ENCODE peak calls at places on chromosomes 12 and 14, in seven cellular contexts. J is GM06990, D is adipocyte, X is M059J, V is tibial artery, F is fibroblast of mammary gland, M is cardiac muscle cell. Y is an unnamed sample.

GRCh38 chr12:26187429-26187828 is 7.9 kb upstream of the SSPN start:
- DNase-seq in J (no peak), D (no peak), X (no peak), V (no peak), F (peak), M (no peak), Y (no peak)

GRCh38 chr12:4892418-4892817 is 17.3 kb upstream of the KCNA1 start:
- DNase-seq in J (no peak), D (no peak), X (no peak), V (no peak), F (no peak), M (no peak), Y (no peak)

GRCh38 chr14:88492272-88493089 is 62.3 kb downstream of the PTPN21 start:
- DNase-seq in J (peak), D (peak), X (peak), V (no peak), F (peak), M (peak), Y (peak)

GRCh38 chr12:131087302-131087818 is 133.7 kb downstream of the ADGRD1 start:
- DNase-seq in J (no peak), D (no peak), X (no peak), V (peak), F (no peak), M (no peak), Y (no peak)

GRCh38 chr14:82657186-82657675 is 1123.6 kb upstream of the SEL1L start:
- DNase-seq in J (no peak), D (no peak), X (no peak), V (no peak), F (no peak), M (no peak), Y (no peak)

GRCh38 chr12:68890701-68891113 is 42.3 kb downstream of the CPM start:
- DNase-seq in J (no peak), D (no peak), X (no peak), V (no peak), F (no peak), M (no peak), Y (no peak)

GRCh38 chr12:115257791-115258190 is 573.8 kb upstream of the TBX3 start:
- DNase-seq in J (no peak), D (peak), X (no peak), V (no peak), F (peak), M (peak), Y (no peak)

GRCh38 chr12:9328065-9328464 is 119.9 kb upstream of the PZP start:
- DNase-seq in J (no peak), D (no peak), X (no peak), V (no peak), F (no peak), M (no peak), Y (no peak)

GRCh38 chr12:90978117-90978770 is 23.3 kb upstream of the CCER1 start:
- DNase-seq in J (no peak), D (peak), X (peak), V (no peak), F (peak), M (peak), Y (peak)

GRCh38 chr14:24816011-24816928 is 182.3 kb upstream of the GZMB start:
- DNase-seq in J (no peak), D (no peak), X (no peak), V (no peak), F (peak), M (peak), Y (no peak)

GRCh38 chr14:58752782-58753181 is 115.0 kb downstream of the DACT1 start:
- DNase-seq in J (no peak), D (no peak), X (peak), V (peak), F (no peak), M (peak), Y (peak)

GRCh38 chr12:1948883-1949282 is 30.4 kb upstream of the CACNA2D4 start:
- DNase-seq in J (no peak), D (no peak), X (no peak), V (no peak), F (no peak), M (no peak), Y (no peak)

GRCh38 chr12:27305673-27306504 is 26.7 kb upstream of the BMAL2 start:
- DNase-seq in J (no peak), D (peak), X (peak), V (no peak), F (peak), M (peak), Y (peak)

GRCh38 chr12:108884116-108885012 is 4.5 kb downstream of the DAO start:
- DNase-seq in J (peak), D (peak), X (peak), V (no peak), F (peak), M (peak), Y (peak)

GRCh38 chr14:98859301-98859700 is 412.7 kb downstream of the BCL11B start:
- DNase-seq in J (no peak), D (no peak), X (no peak), V (no peak), F (no peak), M (no peak), Y (no peak)

GRCh38 chr12:29043069-29043468 is 106.0 kb upstream of the FAR2 start:
- DNase-seq in J (no peak), D (peak), X (no peak), V (no peak), F (peak), M (no peak), Y (no peak)

GRCh38 chr14:64891839-64892375 is 12.2 kb upstream of the SPTB start:
- DNase-seq in J (peak), D (peak), X (peak), V (no peak), F (peak), M (peak), Y (peak)

GRCh38 chr12:107229827-107230226 is 136.5 kb upstream of the CRY1 start:
- DNase-seq in J (no peak), D (no peak), X (peak), V (no peak), F (no peak), M (no peak), Y (no peak)

GRCh38 chr12:42958271-42958674 is 368.7 kb upstream of the PRICKLE1 start:
- DNase-seq in J (no peak), D (no peak), X (peak), V (no peak), F (peak), M (peak), Y (peak)

GRCh38 chr12:69189378-69189978 is 49.9 kb upstream of the CPSF6 start:
- DNase-seq in J (no peak), D (no peak), X (peak), V (no peak), F (peak), M (no peak), Y (peak)

GRCh38 chr14:70317969-70318634 is 41.4 kb downstream of the COX16 start:
- DNase-seq in J (no peak), D (peak), X (peak), V (no peak), F (peak), M (peak), Y (peak)

GRCh38 chr12:32171211-32171610 is 64.6 kb downstream of the BICD1 start:
- DNase-seq in J (no peak), D (no peak), X (no peak), V (no peak), F (no peak), M (no peak), Y (no peak)

GRCh38 chr12:6963016-6963731 is 7.3 kb downstream of the PHB2 start:
- DNase-seq in J (no peak), D (no peak), X (no peak), V (peak), F (no peak), M (no peak), Y (no peak)

GRCh38 chr12:19431407-19432308 is 7.6 kb upstream of the AEBP2 start:
- DNase-seq in J (peak), D (peak), X (peak), V (no peak), F (peak), M (peak), Y (no peak)

GRCh38 chr12:109680521-109681030 is 33.0 kb upstream of the FAM222A start:
- DNase-seq in J (no peak), D (no peak), X (no peak), V (no peak), F (no peak), M (no peak), Y (peak)

GRCh38 chr14:77543240-77543551 is 44.6 kb upstream of the ISM2 start:
- DNase-seq in J (no peak), D (no peak), X (no peak), V (no peak), F (no peak), M (no peak), Y (no peak)

GRCh38 chr12:106010746-106011145 is 128.0 kb downstream of the NUAK1 start:
- DNase-seq in J (no peak), D (peak), X (no peak), V (no peak), F (no peak), M (peak), Y (no peak)

GRCh38 chr12:5088586-5089264 is 45.0 kb downstream of the KCNA5 start:
- DNase-seq in J (no peak), D (peak), X (peak), V (no peak), F (peak), M (peak), Y (no peak)

GRCh38 chr12:607541-608001 is 55.7 kb downstream of the NINJ2 start:
- DNase-seq in J (no peak), D (no peak), X (peak), V (peak), F (no peak), M (peak), Y (peak)

GRCh38 chr12:104291867-104292524 is 11.5 kb upstream of the EID3 start:
- DNase-seq in J (no peak), D (peak), X (no peak), V (no peak), F (no peak), M (no peak), Y (no peak)

GRCh38 chr12:42590324-42590934 is 883 bp upstream of the PRICKLE1 start:
- DNase-seq in J (peak), D (peak), X (no peak), V (peak), F (no peak), M (peak), Y (peak)

GRCh38 chr12:88993655-88994054 is 358.6 kb downstream of the DUSP6 start:
- DNase-seq in J (no peak), D (peak), X (peak), V (no peak), F (peak), M (peak), Y (peak)

GRCh38 chr12:124369055-124369900 is 74.4 kb downstream of the RFLNA start:
- DNase-seq in J (no peak), D (peak), X (peak), V (peak), F (peak), M (peak), Y (no peak)

GRCh38 chr14:99503848-99504453 is 22.7 kb downstream of the CCNK start:
- DNase-seq in J (no peak), D (no peak), X (no peak), V (no peak), F (no peak), M (no peak), Y (no peak)

GRCh38 chr14:69850086-69850735 is 29.0 kb upstream of the SMOC1 start:
- DNase-seq in J (no peak), D (peak), X (peak), V (no peak), F (no peak), M (no peak), Y (no peak)

GRCh38 chr12:130127527-130127908 is 34.7 kb upstream of the FZD10 start:
- DNase-seq in J (no peak), D (no peak), X (no peak), V (peak), F (no peak), M (no peak), Y (peak)

GRCh38 chr12:48350249-48351021 is at the start of gene ZNF641:
- DNase-seq in J (peak), D (peak), X (peak), V (peak), F (peak), M (peak), Y (peak)

GRCh38 chr12:91704446-91704845 is 441.2 kb downstream of the BTG1 start:
- DNase-seq in J (no peak), D (peak), X (peak), V (no peak), F (peak), M (peak), Y (no peak)

GRCh38 chr12:40569626-40570179 is 122.5 kb upstream of the CNTN1 start:
- DNase-seq in J (no peak), D (peak), X (no peak), V (no peak), F (peak), M (no peak), Y (no peak)